ENCODE peak calls at places on chromosomes 13 and 19, in five cellular contexts. P is fibroblast of pulmonary artery, L is cardiac muscle cell, M is H1, Z is nephron progenitor cell. G is an unnamed sample.

GRCh38 chr19:13057147-13057572 is 45.5 kb downstream of the LYL1 start:
- DNase-seq in L (no peak), P (no peak), M (no peak), Z (no peak), G (no peak)

GRCh38 chr19:15297416-15298224 is 34.7 kb downstream of the BRD4 start:
- DNase-seq in Z (no peak), P (peak), M (no peak), L (no peak), G (no peak)

GRCh38 chr13:101535192-101535746 is 82.8 kb downstream of the ITGBL1 start:
- DNase-seq in P (no peak), M (no peak), L (no peak), Z (no peak), G (no peak)

GRCh38 chr13:67841071-67841470 is 610.9 kb upstream of the PCDH9 start:
- DNase-seq in L (no peak), P (no peak), M (peak), Z (no peak), G (no peak)

GRCh38 chr19:54209748-54210494 is 9.3 kb downstream of the RPS9 start:
- DNase-seq in M (no peak), Z (no peak), L (peak), P (peak), G (no peak)

GRCh38 chr13:99614465-99614885 is 113.2 kb downstream of the TM9SF2 start:
- DNase-seq in M (no peak), L (no peak), P (peak), Z (no peak), G (no peak)

GRCh38 chr13:23618341-23618740 is 48.1 kb downstream of the TNFRSF19 start:
- DNase-seq in L (no peak), P (peak), Z (no peak), M (no peak), G (no peak)

GRCh38 chr13:102670130-102670529 is 24.7 kb downstream of the METTL21C start:
- DNase-seq in P (no peak), Z (no peak), M (no peak), L (no peak), G (no peak)

GRCh38 chr19:18833849-18834643 is 2.3 kb downstream of the UPF1 start:
- DNase-seq in L (no peak), P (no peak), M (no peak), Z (no peak), G (no peak)

GRCh38 chr13:31781064-31781463 is 41.7 kb downstream of the RXFP2 start:
- DNase-seq in M (no peak), Z (no peak), P (no peak), L (no peak), G (no peak)

GRCh38 chr19:40403262-40403984 is 9.8 kb downstream of the PRX start:
- DNase-seq in Z (peak), M (peak), P (peak), L (peak), G (peak)

GRCh38 chr19:400976-401835 is 7.7 kb downstream of the C2CD4C start:
- DNase-seq in M (no peak), P (no peak), L (no peak), Z (no peak), G (no peak)

GRCh38 chr19:30360378-30361106 is 11.6 kb upstream of the ZNF536 start:
- DNase-seq in Z (no peak), M (no peak), L (no peak), P (no peak), G (no peak)

GRCh38 chr13:65260938-65261880 is 1968.9 kb downstream of the PCDH9 start:
- DNase-seq in M (no peak), L (no peak), P (peak), Z (no peak), G (no peak)

GRCh38 chr13:99404005-99404755 is 97.0 kb upstream of the GPR183 start:
- DNase-seq in Z (no peak), P (no peak), M (no peak), L (peak), G (no peak)

GRCh38 chr19:49469828-49470614 is 4.0 kb upstream of the FLT3LG start:
- DNase-seq in Z (no peak), L (no peak), P (no peak), M (no peak), G (peak)
- TF ChIP-seq CTCF in Z (no peak), L (no peak), P (no peak), M (peak), G (peak)

GRCh38 chr19:57583521-57584416 is at the start of gene ZIK1:
- DNase-seq in M (peak), P (peak), Z (peak), L (peak), G (peak)
- TF ChIP-seq CTCF in M (peak), P (no peak), Z (no peak), L (no peak), G (no peak)

GRCh38 chr13:43227721-43228120 is 204.3 kb downstream of the DNAJC15 start:
- DNase-seq in P (peak), Z (no peak), M (no peak), L (no peak), G (no peak)

GRCh38 chr13:43232866-43233265 is 209.5 kb downstream of the DNAJC15 start:
- DNase-seq in M (no peak), Z (no peak), L (no peak), P (peak), G (no peak)

GRCh38 chr13:43230989-43231388 is 207.6 kb downstream of the DNAJC15 start:
- DNase-seq in P (no peak), L (no peak), M (no peak), Z (no peak), G (no peak)

GRCh38 chr13:43232144-43232840 is 208.9 kb downstream of the DNAJC15 start:
- DNase-seq in Z (no peak), M (no peak), L (no peak), P (no peak), G (no peak)

DNA sequence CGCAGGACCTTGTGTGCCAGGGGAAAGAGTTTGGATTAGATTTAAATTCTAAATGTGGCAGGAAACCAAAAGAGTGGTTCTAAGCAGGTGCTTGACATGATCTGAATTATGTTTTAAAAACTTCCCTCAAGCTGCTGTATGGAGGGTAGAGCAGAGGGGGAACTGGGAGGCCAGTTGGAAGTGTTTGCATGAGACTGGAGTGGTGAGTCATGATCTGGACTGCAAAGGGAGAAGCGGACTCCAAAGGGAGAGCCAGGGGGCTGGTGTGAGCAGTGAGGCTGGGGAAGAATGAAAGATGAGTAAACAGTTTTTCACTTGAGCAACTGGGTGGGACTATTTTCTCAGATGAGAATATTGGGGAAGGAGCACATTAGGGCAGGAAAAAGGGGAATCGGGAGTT is 206.1 kb downstream of the DNAJC15 start:
- DNase-seq in Z (no peak), M (no peak), P (peak), L (no peak), G (no peak)
- TF ChIP-seq CTCF in Z (no peak), M (no peak), P (no peak), L (no peak), G (no peak)

DNA sequence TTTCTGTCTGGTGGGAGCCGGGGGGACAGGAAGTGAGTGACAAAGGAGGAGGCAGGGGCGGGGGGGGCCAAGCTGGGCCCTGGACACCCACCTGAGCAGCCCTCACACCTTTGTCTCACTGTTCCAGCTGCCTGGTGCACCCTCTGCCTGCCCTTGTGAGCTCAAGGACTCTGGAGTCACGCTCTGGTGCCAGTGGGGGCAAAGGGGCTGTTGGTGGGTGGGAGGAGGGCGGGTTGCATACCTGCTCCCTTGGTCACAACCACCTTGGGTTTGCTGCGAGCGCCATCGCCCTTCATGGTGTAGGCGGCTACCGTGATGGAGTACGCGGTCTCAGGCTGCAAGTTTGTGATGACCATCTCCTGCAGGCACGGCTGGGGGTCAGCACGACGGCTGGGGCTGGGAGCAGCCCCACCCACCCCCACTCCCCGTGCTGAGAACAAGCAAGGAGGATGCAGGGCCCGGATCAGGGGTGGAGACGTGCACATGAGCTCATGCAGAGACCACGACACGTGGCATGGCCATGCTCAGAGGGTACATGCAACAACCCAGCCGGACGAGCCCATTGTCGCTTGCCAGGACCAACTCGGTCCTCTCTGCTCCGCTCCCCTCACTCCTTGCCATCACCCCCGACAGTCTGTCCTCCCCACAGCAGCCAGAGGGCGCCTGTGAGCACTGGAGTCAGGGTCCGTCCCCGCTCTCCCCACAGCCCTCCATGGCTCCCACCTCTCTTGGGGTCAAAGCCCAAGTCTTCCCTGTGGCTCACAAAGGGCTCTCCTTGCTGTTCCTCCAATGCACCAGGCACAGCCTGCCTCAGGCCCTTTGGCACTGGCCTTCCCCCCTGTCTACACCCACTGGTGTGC is 114.9 kb downstream of the PTPRS start:
- DNase-seq in P (no peak), L (peak), Z (peak), M (no peak), G (no peak)
- TF ChIP-seq CTCF in P (peak), L (peak), Z (peak), M (peak), G (no peak)

GRCh38 chr13:84896128-84896527 is 903.1 kb downstream of the SLITRK6 start:
- DNase-seq in Z (peak), M (no peak), L (peak), P (peak), G (no peak)
- TF ChIP-seq CTCF in Z (peak), M (no peak), L (peak), P (peak), G (peak)

DNA sequence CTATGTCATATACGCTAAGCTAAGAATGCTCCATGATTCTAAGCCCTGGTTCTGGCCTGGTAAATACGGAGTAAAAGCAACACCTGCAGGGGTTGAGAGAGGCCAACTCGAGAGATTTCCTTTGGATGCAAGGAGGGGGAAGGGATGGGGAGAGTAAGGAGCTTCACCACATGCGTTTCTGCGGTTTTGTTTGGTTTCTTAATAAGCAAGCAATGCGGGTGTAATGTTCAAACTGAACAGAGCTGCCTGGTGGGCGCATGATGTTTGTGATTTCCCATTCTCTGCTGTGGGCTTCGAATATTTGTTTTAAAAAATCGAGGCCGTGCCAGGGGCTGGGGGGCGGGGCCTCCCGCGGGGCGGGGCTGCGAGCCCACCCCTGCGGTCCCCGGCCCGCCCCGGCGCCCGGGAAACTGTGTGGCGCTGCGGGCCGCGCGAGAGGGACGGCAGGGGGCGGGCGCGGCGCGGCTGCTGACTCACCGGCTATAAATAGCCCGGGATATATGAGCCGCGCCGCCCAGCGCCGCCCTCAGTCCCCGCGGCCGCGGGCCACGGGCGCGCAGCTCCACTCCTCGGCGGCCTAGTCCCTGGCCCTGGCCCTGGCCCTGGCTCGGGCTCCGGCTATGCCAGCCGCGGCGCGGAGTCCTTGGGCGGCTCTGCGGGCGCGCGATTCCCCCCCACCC is 5.1 kb downstream of the BBC3 start:
- DNase-seq in L (peak), M (no peak), Z (peak), P (peak), G (peak)
- TF ChIP-seq CTCF in L (peak), M (no peak), Z (no peak), P (no peak), G (peak)

GRCh38 chr13:89568276-89568675 is 1779.2 kb upstream of the MIR17HG start:
- DNase-seq in P (no peak), Z (no peak), L (no peak), M (no peak), G (no peak)
- TF ChIP-seq CTCF in P (no peak), Z (no peak), L (no peak), M (no peak), G (no peak)

G was measured in natural killer cell.